ENCODE peak calls at places on chromosomes 6 and 20, in eight cellular contexts. One of them, this sample, is unnamed.

GRCh38 chr6:109610555-109610954 is 80.4 kb downstream of the AK9 start:
- DNase-seq in amniotic stem cell: no peak
- DNase-seq in effector memory CD4-positive, alpha-beta T cell: no peak
- DNase-seq in NCI-H2081: no peak
- DNase-seq in activated effector memory CD4-positive, alpha-beta T cell treated with anti-CD3 and anti-CD28 coated beads, Interleukin-2, amount 50 U/mL, for 16 hours: no peak
- DNase-seq in CD8-positive, alpha-beta T cell: no peak
- DNase-seq in GOT3: no peak
- DNase-seq in hepatic stellate cell: peak
- DNase-seq in this sample: no peak

GRCh38 chr20:1927217-1927616 is 32.0 kb downstream of the SIRPA start:
- DNase-seq in amniotic stem cell: no peak
- DNase-seq in effector memory CD4-positive, alpha-beta T cell: no peak
- DNase-seq in NCI-H2081: no peak
- DNase-seq in activated effector memory CD4-positive, alpha-beta T cell treated with anti-CD3 and anti-CD28 coated beads, Interleukin-2, amount 50 U/mL, for 16 hours: no peak
- DNase-seq in CD8-positive, alpha-beta T cell: no peak
- DNase-seq in GOT3: no peak
- DNase-seq in hepatic stellate cell: no peak
- DNase-seq in this sample: no peak

GRCh38 chr6:134111062-134111677 is 58.7 kb upstream of the SLC2A12 start:
- DNase-seq in amniotic stem cell: peak
- DNase-seq in effector memory CD4-positive, alpha-beta T cell: no peak
- DNase-seq in NCI-H2081: peak
- DNase-seq in activated effector memory CD4-positive, alpha-beta T cell treated with anti-CD3 and anti-CD28 coated beads, Interleukin-2, amount 50 U/mL, for 16 hours: peak
- DNase-seq in CD8-positive, alpha-beta T cell: no peak
- DNase-seq in GOT3: no peak
- DNase-seq in hepatic stellate cell: peak
- DNase-seq in this sample: no peak

GRCh38 chr20:51142448-51142847 is 119.5 kb upstream of the KCNG1 start:
- DNase-seq in amniotic stem cell: no peak
- DNase-seq in effector memory CD4-positive, alpha-beta T cell: no peak
- DNase-seq in NCI-H2081: no peak
- DNase-seq in activated effector memory CD4-positive, alpha-beta T cell treated with anti-CD3 and anti-CD28 coated beads, Interleukin-2, amount 50 U/mL, for 16 hours: no peak
- DNase-seq in CD8-positive, alpha-beta T cell: no peak
- DNase-seq in GOT3: no peak
- DNase-seq in hepatic stellate cell: no peak
- DNase-seq in this sample: no peak

GRCh38 chr6:167671977-167672687 is 154.6 kb upstream of the AFDN start:
- DNase-seq in amniotic stem cell: no peak
- DNase-seq in effector memory CD4-positive, alpha-beta T cell: no peak
- DNase-seq in NCI-H2081: no peak
- DNase-seq in activated effector memory CD4-positive, alpha-beta T cell treated with anti-CD3 and anti-CD28 coated beads, Interleukin-2, amount 50 U/mL, for 16 hours: no peak
- DNase-seq in CD8-positive, alpha-beta T cell: no peak
- DNase-seq in GOT3: no peak
- DNase-seq in hepatic stellate cell: no peak
- DNase-seq in this sample: no peak

GRCh38 chr6:126886106-126886505 is 232.4 kb upstream of the RSPO3 start:
- DNase-seq in amniotic stem cell: no peak
- DNase-seq in effector memory CD4-positive, alpha-beta T cell: no peak
- DNase-seq in NCI-H2081: no peak
- DNase-seq in activated effector memory CD4-positive, alpha-beta T cell treated with anti-CD3 and anti-CD28 coated beads, Interleukin-2, amount 50 U/mL, for 16 hours: no peak
- DNase-seq in CD8-positive, alpha-beta T cell: no peak
- DNase-seq in GOT3: no peak
- DNase-seq in hepatic stellate cell: no peak
- DNase-seq in this sample: no peak

GRCh38 chr6:147881432-147881831 is 372.9 kb downstream of the SAMD5 start:
- DNase-seq in amniotic stem cell: no peak
- DNase-seq in effector memory CD4-positive, alpha-beta T cell: no peak
- DNase-seq in NCI-H2081: no peak
- DNase-seq in activated effector memory CD4-positive, alpha-beta T cell treated with anti-CD3 and anti-CD28 coated beads, Interleukin-2, amount 50 U/mL, for 16 hours: no peak
- DNase-seq in CD8-positive, alpha-beta T cell: no peak
- DNase-seq in GOT3: no peak
- DNase-seq in hepatic stellate cell: no peak
- DNase-seq in this sample: no peak

GRCh38 chr20:49677777-49678758 is 35.6 kb downstream of the B4GALT5 start:
- DNase-seq in amniotic stem cell: no peak
- DNase-seq in effector memory CD4-positive, alpha-beta T cell: no peak
- DNase-seq in NCI-H2081: no peak
- DNase-seq in activated effector memory CD4-positive, alpha-beta T cell treated with anti-CD3 and anti-CD28 coated beads, Interleukin-2, amount 50 U/mL, for 16 hours: no peak
- DNase-seq in CD8-positive, alpha-beta T cell: no peak
- DNase-seq in GOT3: no peak
- DNase-seq in hepatic stellate cell: no peak
- DNase-seq in this sample: no peak

GRCh38 chr20:7926767-7927166 is 13.5 kb downstream of the HAO1 start:
- DNase-seq in amniotic stem cell: peak
- DNase-seq in effector memory CD4-positive, alpha-beta T cell: no peak
- DNase-seq in NCI-H2081: peak
- DNase-seq in activated effector memory CD4-positive, alpha-beta T cell treated with anti-CD3 and anti-CD28 coated beads, Interleukin-2, amount 50 U/mL, for 16 hours: no peak
- DNase-seq in CD8-positive, alpha-beta T cell: no peak
- DNase-seq in GOT3: no peak
- DNase-seq in hepatic stellate cell: no peak
- DNase-seq in this sample: no peak

GRCh38 chr6:46849361-46849690 is 56.1 kb downstream of the MEP1A start:
- DNase-seq in amniotic stem cell: no peak
- DNase-seq in effector memory CD4-positive, alpha-beta T cell: no peak
- DNase-seq in NCI-H2081: no peak
- DNase-seq in activated effector memory CD4-positive, alpha-beta T cell treated with anti-CD3 and anti-CD28 coated beads, Interleukin-2, amount 50 U/mL, for 16 hours: no peak
- DNase-seq in CD8-positive, alpha-beta T cell: no peak
- DNase-seq in GOT3: no peak
- DNase-seq in hepatic stellate cell: no peak
- DNase-seq in this sample: no peak

GRCh38 chr20:48921168-48921882 is at the start of gene ARFGEF2:
- DNase-seq in amniotic stem cell: peak
- DNase-seq in effector memory CD4-positive, alpha-beta T cell: peak
- DNase-seq in NCI-H2081: peak
- DNase-seq in activated effector memory CD4-positive, alpha-beta T cell treated with anti-CD3 and anti-CD28 coated beads, Interleukin-2, amount 50 U/mL, for 16 hours: peak
- DNase-seq in CD8-positive, alpha-beta T cell: peak
- DNase-seq in GOT3: peak
- DNase-seq in hepatic stellate cell: peak
- DNase-seq in this sample: peak

GRCh38 chr20:3407426-3408250 is at the start of gene DNAAF9:
- DNase-seq in amniotic stem cell: peak
- DNase-seq in effector memory CD4-positive, alpha-beta T cell: peak
- DNase-seq in NCI-H2081: peak
- DNase-seq in activated effector memory CD4-positive, alpha-beta T cell treated with anti-CD3 and anti-CD28 coated beads, Interleukin-2, amount 50 U/mL, for 16 hours: peak
- DNase-seq in CD8-positive, alpha-beta T cell: peak
- DNase-seq in GOT3: peak
- DNase-seq in hepatic stellate cell: peak
- DNase-seq in this sample: peak

GRCh38 chr6:151070666-151071065 is 169.1 kb upstream of the AKAP12 start:
- DNase-seq in amniotic stem cell: no peak
- DNase-seq in effector memory CD4-positive, alpha-beta T cell: no peak
- DNase-seq in NCI-H2081: no peak
- DNase-seq in activated effector memory CD4-positive, alpha-beta T cell treated with anti-CD3 and anti-CD28 coated beads, Interleukin-2, amount 50 U/mL, for 16 hours: no peak
- DNase-seq in CD8-positive, alpha-beta T cell: no peak
- DNase-seq in GOT3: no peak
- DNase-seq in hepatic stellate cell: peak
- DNase-seq in this sample: no peak

GRCh38 chr6:158793432-158793831 is 25.7 kb downstream of the EZR start:
- DNase-seq in amniotic stem cell: no peak
- DNase-seq in effector memory CD4-positive, alpha-beta T cell: no peak
- DNase-seq in NCI-H2081: no peak
- DNase-seq in activated effector memory CD4-positive, alpha-beta T cell treated with anti-CD3 and anti-CD28 coated beads, Interleukin-2, amount 50 U/mL, for 16 hours: no peak
- DNase-seq in CD8-positive, alpha-beta T cell: no peak
- DNase-seq in GOT3: no peak
- DNase-seq in hepatic stellate cell: peak
- DNase-seq in this sample: no peak

GRCh38 chr6:42777126-42777822 is 4.6 kb upstream of the BICRAL start:
- DNase-seq in amniotic stem cell: no peak
- DNase-seq in effector memory CD4-positive, alpha-beta T cell: no peak
- DNase-seq in NCI-H2081: no peak
- DNase-seq in activated effector memory CD4-positive, alpha-beta T cell treated with anti-CD3 and anti-CD28 coated beads, Interleukin-2, amount 50 U/mL, for 16 hours: no peak
- DNase-seq in CD8-positive, alpha-beta T cell: no peak
- DNase-seq in GOT3: no peak
- DNase-seq in hepatic stellate cell: peak
- DNase-seq in this sample: no peak

GRCh38 chr6:87561012-87561411 is 28.8 kb downstream of the RARS2 start:
- DNase-seq in amniotic stem cell: no peak
- DNase-seq in effector memory CD4-positive, alpha-beta T cell: no peak
- DNase-seq in NCI-H2081: no peak
- DNase-seq in activated effector memory CD4-positive, alpha-beta T cell treated with anti-CD3 and anti-CD28 coated beads, Interleukin-2, amount 50 U/mL, for 16 hours: no peak
- DNase-seq in CD8-positive, alpha-beta T cell: no peak
- DNase-seq in GOT3: no peak
- DNase-seq in hepatic stellate cell: no peak
- DNase-seq in this sample: no peak

GRCh38 chr20:62828051-62828450 is 11.2 kb downstream of the COL9A3 start:
- DNase-seq in amniotic stem cell: no peak
- DNase-seq in effector memory CD4-positive, alpha-beta T cell: no peak
- DNase-seq in NCI-H2081: no peak
- DNase-seq in activated effector memory CD4-positive, alpha-beta T cell treated with anti-CD3 and anti-CD28 coated beads, Interleukin-2, amount 50 U/mL, for 16 hours: no peak
- DNase-seq in CD8-positive, alpha-beta T cell: no peak
- DNase-seq in GOT3: no peak
- DNase-seq in hepatic stellate cell: no peak
- DNase-seq in this sample: no peak

GRCh38 chr6:11013671-11014070 is 30.4 kb downstream of the ELOVL2 start:
- DNase-seq in amniotic stem cell: no peak
- DNase-seq in effector memory CD4-positive, alpha-beta T cell: no peak
- DNase-seq in NCI-H2081: no peak
- DNase-seq in activated effector memory CD4-positive, alpha-beta T cell treated with anti-CD3 and anti-CD28 coated beads, Interleukin-2, amount 50 U/mL, for 16 hours: no peak
- DNase-seq in CD8-positive, alpha-beta T cell: no peak
- DNase-seq in GOT3: no peak
- DNase-seq in hepatic stellate cell: no peak
- DNase-seq in this sample: no peak

GRCh38 chr6:90151827-90152449 is 144.7 kb downstream of the BACH2 start:
- DNase-seq in amniotic stem cell: no peak
- DNase-seq in effector memory CD4-positive, alpha-beta T cell: no peak
- DNase-seq in NCI-H2081: no peak
- DNase-seq in activated effector memory CD4-positive, alpha-beta T cell treated with anti-CD3 and anti-CD28 coated beads, Interleukin-2, amount 50 U/mL, for 16 hours: no peak
- DNase-seq in CD8-positive, alpha-beta T cell: no peak
- DNase-seq in GOT3: no peak
- DNase-seq in hepatic stellate cell: no peak
- DNase-seq in this sample: no peak

GRCh38 chr6:63814459-63814858 is 178.9 kb downstream of the PHF3 start:
- DNase-seq in amniotic stem cell: no peak
- DNase-seq in effector memory CD4-positive, alpha-beta T cell: no peak
- DNase-seq in NCI-H2081: no peak
- DNase-seq in activated effector memory CD4-positive, alpha-beta T cell treated with anti-CD3 and anti-CD28 coated beads, Interleukin-2, amount 50 U/mL, for 16 hours: no peak
- DNase-seq in CD8-positive, alpha-beta T cell: no peak
- DNase-seq in GOT3: no peak
- DNase-seq in hepatic stellate cell: no peak
- DNase-seq in this sample: no peak

GRCh38 chr6:53461682-53462081 is 83.2 kb downstream of the GCLC start:
- DNase-seq in amniotic stem cell: no peak
- DNase-seq in effector memory CD4-positive, alpha-beta T cell: no peak
- DNase-seq in NCI-H2081: peak
- DNase-seq in activated effector memory CD4-positive, alpha-beta T cell treated with anti-CD3 and anti-CD28 coated beads, Interleukin-2, amount 50 U/mL, for 16 hours: no peak
- DNase-seq in CD8-positive, alpha-beta T cell: no peak
- DNase-seq in GOT3: no peak
- DNase-seq in hepatic stellate cell: no peak
- DNase-seq in this sample: no peak

GRCh38 chr6:45537539-45537938 is 159.8 kb upstream of the SUPT3H start:
- DNase-seq in amniotic stem cell: no peak
- DNase-seq in effector memory CD4-positive, alpha-beta T cell: no peak
- DNase-seq in NCI-H2081: no peak
- DNase-seq in activated effector memory CD4-positive, alpha-beta T cell treated with anti-CD3 and anti-CD28 coated beads, Interleukin-2, amount 50 U/mL, for 16 hours: no peak
- DNase-seq in CD8-positive, alpha-beta T cell: no peak
- DNase-seq in GOT3: no peak
- DNase-seq in hepatic stellate cell: no peak
- DNase-seq in this sample: no peak

GRCh38 chr6:33057222-33058150 is 16.0 kb downstream of the HLA-DPA1 start:
- DNase-seq in amniotic stem cell: no peak
- DNase-seq in effector memory CD4-positive, alpha-beta T cell: no peak
- DNase-seq in NCI-H2081: no peak
- DNase-seq in activated effector memory CD4-positive, alpha-beta T cell treated with anti-CD3 and anti-CD28 coated beads, Interleukin-2, amount 50 U/mL, for 16 hours: no peak
- DNase-seq in CD8-positive, alpha-beta T cell: no peak
- DNase-seq in GOT3: no peak
- DNase-seq in hepatic stellate cell: no peak
- DNase-seq in this sample: no peak

GRCh38 chr6:44073612-44074382 is 53.5 kb downstream of the MRPL14 start:
- DNase-seq in amniotic stem cell: no peak
- DNase-seq in effector memory CD4-positive, alpha-beta T cell: no peak
- DNase-seq in NCI-H2081: no peak
- DNase-seq in activated effector memory CD4-positive, alpha-beta T cell treated with anti-CD3 and anti-CD28 coated beads, Interleukin-2, amount 50 U/mL, for 16 hours: no peak
- DNase-seq in CD8-positive, alpha-beta T cell: no peak
- DNase-seq in GOT3: no peak
- DNase-seq in hepatic stellate cell: no peak
- DNase-seq in this sample: peak

GRCh38 chr6:158706369-158706982 is 56.6 kb downstream of the SYTL3 start:
- DNase-seq in amniotic stem cell: no peak
- DNase-seq in effector memory CD4-positive, alpha-beta T cell: no peak
- DNase-seq in NCI-H2081: peak
- DNase-seq in activated effector memory CD4-positive, alpha-beta T cell treated with anti-CD3 and anti-CD28 coated beads, Interleukin-2, amount 50 U/mL, for 16 hours: no peak
- DNase-seq in CD8-positive, alpha-beta T cell: no peak
- DNase-seq in GOT3: no peak
- DNase-seq in hepatic stellate cell: peak
- DNase-seq in this sample: peak